ENCODE peak calls at places on chromosomes 16 and 17, in five cellular contexts. U, S, M, N and L are unnamed samples.

GRCh38 chr16:12215302-12216105 is 239.0 kb downstream of the SNX29 start:
- DNase-seq in N (no peak), M (no peak), S (no peak), U (no peak), L (no peak)

GRCh38 chr17:49337900-49338299 is 24.1 kb downstream of the ZNF652 start:
- DNase-seq in N (peak; percentile 77), U (no peak), M (no peak), S (peak; percentile 55), L (no peak)

GRCh38 chr17:28086519-28086918 is 44.0 kb downstream of the NLK start:
- DNase-seq in N (peak; percentile 14), S (no peak), M (no peak), U (no peak), L (no peak)

GRCh38 chr17:43416998-43417891 is 18.5 kb downstream of the ARL4D start:
- DNase-seq in N (peak; percentile 70), U (no peak), S (no peak), M (no peak), L (no peak)

GRCh38 chr16:72974142-72974769 is 73.7 kb downstream of the ZFHX3 start:
- DNase-seq in U (no peak), S (no peak), M (no peak), N (peak; percentile 25), L (no peak)

GRCh38 chr16:8655184-8655717 is 19.2 kb upstream of the ABAT start:
- DNase-seq in N (peak; percentile 63), S (peak; percentile 65), M (no peak), U (no peak), L (peak; percentile 58)

GRCh38 chr17:78679495-78680395 is 102.3 kb downstream of the CYTH1 start:
- DNase-seq in N (no peak), S (no peak), U (no peak), M (no peak), L (no peak)

GRCh38 chr16:55842369-55843104 is 9.6 kb upstream of the CES1 start:
- DNase-seq in U (no peak), M (peak; percentile 5), N (peak; percentile 60), S (peak; percentile 25), L (peak; percentile 65)

GRCh38 chr17:29257756-29258155 is 11.1 kb downstream of the CRYBA1 start:
- DNase-seq in N (peak; percentile 68), U (no peak), M (no peak), S (no peak), L (no peak)

GRCh38 chr17:81652901-81653771 is 3.2 kb downstream of the PDE6G start:
- DNase-seq in M (no peak), S (peak; percentile 73), U (no peak), N (no peak), L (peak; percentile 75)

GRCh38 chr17:29927546-29927945 is 2.5 kb downstream of the SSH2 start:
- DNase-seq in U (no peak), N (peak; percentile 45), M (no peak), S (no peak), L (no peak)

GRCh38 chr16:5041604-5042133 is 7.9 kb upstream of the NAGPA start:
- DNase-seq in S (no peak), M (no peak), N (peak; percentile 31), U (peak; percentile 78), L (peak; percentile 69)

GRCh38 chr17:77242118-77242800 is 101.5 kb downstream of the SEC14L1 start:
- DNase-seq in N (no peak), S (no peak), M (no peak), U (no peak), L (no peak)

GRCh38 chr17:80826955-80827645 is 164.5 kb upstream of the CHMP6 start:
- DNase-seq in N (peak; percentile 98), M (peak; percentile 94), S (peak; percentile 43), U (peak; percentile 76), L (no peak)

GRCh38 chr16:31456988-31457360 is 2.3 kb upstream of the ARMC5 start:
- DNase-seq in U (no peak), N (no peak), M (no peak), S (no peak), L (peak; percentile 2)

GRCh38 chr16:48152226-48152625 is 3.6 kb downstream of the ABCC12 start:
- DNase-seq in S (no peak), M (no peak), N (no peak), U (no peak), L (no peak)

GRCh38 chr16:86334062-86334461 is 176.3 kb upstream of the FOXF1 start:
- DNase-seq in S (no peak), N (no peak), M (no peak), U (no peak), L (no peak)

GRCh38 chr17:82118815-82119380 is 20.9 kb upstream of the FASN start:
- DNase-seq in S (no peak), M (no peak), U (no peak), N (peak; percentile 65), L (no peak)

GRCh38 chr16:1534021-1535020 is 855 bp downstream of the TMEM204 start:
- DNase-seq in S (peak; percentile 34), M (no peak), N (no peak), U (no peak), L (no peak)

GRCh38 chr16:84598391-84598750 is 19.5 kb downstream of the COTL1 start:
- DNase-seq in S (peak; percentile 55), U (no peak), N (no peak), M (no peak), L (no peak)

GRCh38 chr17:50785942-50786570 is 18.7 kb upstream of the ANKRD40CL start:
- DNase-seq in S (no peak), U (no peak), N (peak; percentile 65), M (peak; percentile 13), L (no peak)

GRCh38 chr17:40356906-40357861 is 7.4 kb downstream of the GJD3 start:
- DNase-seq in M (no peak), S (no peak), N (no peak), U (no peak), L (no peak)

GRCh38 chr16:29192329-29193247 is 207.7 kb downstream of the LAT start:
- DNase-seq in N (no peak), S (peak; percentile 22), M (no peak), U (no peak), L (no peak)

GRCh38 chr16:54630284-54630967 is 300.2 kb upstream of the IRX5 start:
- DNase-seq in S (no peak), N (peak; percentile 48), M (peak; percentile 59), U (no peak), L (no peak)

GRCh38 chr16:89317729-89318429 is 100.4 kb downstream of the ZNF778 start:
- DNase-seq in U (no peak), S (no peak), M (no peak), N (no peak), L (no peak)

GRCh38 chr17:62725791-62726249 is 82.3 kb downstream of the MARCHF10 start:
- DNase-seq in N (peak; percentile 58), U (no peak), S (no peak), M (no peak), L (no peak)

GRCh38 chr17:64412944-64413381 is 22.3 kb upstream of the PECAM1 start:
- DNase-seq in U (no peak), S (no peak), M (no peak), N (no peak), L (no peak)

GRCh38 chr17:34384822-34385605 is 22.0 kb upstream of the CCL1 start:
- DNase-seq in S (no peak), U (no peak), N (no peak), M (no peak), L (no peak)

GRCh38 chr17:34384271-34384670 is 21.2 kb upstream of the CCL1 start:
- DNase-seq in S (no peak), N (no peak), M (no peak), U (no peak), L (no peak)

GRCh38 chr17:34383225-34383615 is 20.2 kb upstream of the CCL1 start:
- DNase-seq in N (no peak), S (no peak), M (no peak), U (no peak), L (no peak)

GRCh38 chr17:34379876-34380275 is 16.8 kb upstream of the CCL1 start:
- DNase-seq in N (peak; percentile 38), U (no peak), M (no peak), S (no peak), L (no peak)

GRCh38 chr17:34382586-34383224 is 19.7 kb upstream of the CCL1 start:
- DNase-seq in U (no peak), S (peak; percentile 81), N (peak; percentile 42), M (no peak), L (no peak)
- TF ChIP-seq CTCF in U (no peak), S (no peak), N (no peak), M (no peak), L (no peak)

DNA sequence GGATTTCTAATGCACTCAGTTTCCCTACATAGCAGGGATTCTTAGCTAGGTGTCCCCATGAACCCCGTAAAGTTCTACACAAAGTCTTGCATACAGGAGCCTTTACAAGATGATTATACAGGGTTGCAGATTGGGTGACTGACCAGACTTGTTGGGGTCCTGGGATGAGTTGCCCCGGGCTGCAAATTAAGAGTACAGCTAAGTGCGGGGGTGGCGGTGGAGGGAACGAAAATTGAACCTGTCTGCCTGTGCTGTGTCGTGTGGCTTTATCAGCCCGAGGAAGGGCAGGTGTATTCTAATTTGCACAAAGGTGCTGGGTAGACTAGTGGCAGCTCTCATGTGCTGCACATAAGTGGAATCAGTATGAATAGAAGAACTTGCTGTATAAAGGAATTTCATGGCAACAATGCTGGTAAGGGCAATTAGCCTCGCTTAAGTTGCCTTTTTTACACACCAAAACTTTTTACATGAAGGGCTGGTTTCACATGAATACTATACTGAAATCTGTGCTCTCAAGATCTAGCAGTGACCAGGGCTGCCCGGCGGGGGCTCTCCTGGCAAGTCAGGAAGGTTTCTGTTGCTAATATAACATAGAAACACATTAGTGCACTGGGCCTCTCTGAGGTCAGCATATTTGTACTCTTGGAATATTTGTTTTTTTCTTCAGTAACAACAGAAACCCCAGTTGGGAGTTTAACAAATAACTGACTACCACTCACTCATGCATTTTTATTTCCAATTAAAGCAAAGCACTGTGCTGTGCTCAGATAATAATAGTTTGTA is 50.7 kb downstream of the ADCY7 start:
- DNase-seq in N (no peak), S (no peak), U (no peak), M (no peak), L (no peak)
- TF ChIP-seq CTCF in N (no peak), S (no peak), U (no peak), M (no peak), L (no peak)

GRCh38 chr17:2593846-2594656 is 597 bp downstream of the PAFAH1B1 start:
- DNase-seq in M (peak; percentile 16), S (peak; percentile 88), U (no peak), N (peak; percentile 75), L (peak; percentile 81)

GRCh38 chr17:2594657-2595085 is 1.2 kb downstream of the PAFAH1B1 start:
- DNase-seq in U (no peak), S (peak; percentile 40), M (no peak), N (no peak), L (no peak)

GRCh38 chr17:2595200-2595599 is 1.7 kb downstream of the PAFAH1B1 start:
- DNase-seq in S (no peak), U (no peak), N (no peak), M (no peak), L (no peak)

GRCh38 chr17:2591040-2591640 is 2.3 kb upstream of the PAFAH1B1 start:
- DNase-seq in S (no peak), M (no peak), U (no peak), N (no peak), L (no peak)

GRCh38 chr17:2592974-2593845 is at the start of gene PAFAH1B1:
- DNase-seq in S (peak; percentile 92), N (peak; percentile 80), M (peak; percentile 25), U (no peak), L (peak; percentile 97)
- TF ChIP-seq CTCF in S (no peak), N (no peak), M (no peak), U (no peak), L (peak; percentile 38)

DNA sequence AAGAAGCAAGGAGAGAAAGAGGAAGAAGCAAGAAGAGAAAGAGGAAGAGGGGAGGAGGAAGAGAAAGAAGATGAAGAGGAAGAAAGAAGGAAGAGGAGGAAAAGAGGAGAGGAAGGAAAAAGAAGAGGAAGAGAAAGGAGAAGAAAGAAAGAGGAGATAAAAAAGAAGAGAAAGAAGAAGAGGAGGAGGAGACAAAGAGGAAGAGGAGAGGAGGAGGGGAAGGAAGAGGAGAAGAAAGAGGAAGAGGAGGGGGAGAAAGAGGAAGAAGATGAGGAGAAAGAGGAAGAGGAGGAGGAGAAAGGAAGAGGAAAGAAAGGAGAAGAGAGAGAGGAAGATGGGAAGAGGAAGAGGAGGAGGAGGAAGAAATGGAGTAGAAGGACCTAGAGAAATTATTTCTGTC is 80.4 kb downstream of the CDYL2 start:
- DNase-seq in S (no peak), M (no peak), N (no peak), U (no peak), L (no peak)
- TF ChIP-seq CTCF in S (no peak), M (no peak), N (no peak), U (no peak), L (no peak)